ENCODE peak calls at places on chromosome 2, in four cellular contexts. L, K, T and E are unnamed samples.

GRCh38 chr2:88557290-88557689 is 70.0 kb downstream of the EIF2AK3 start:
- DNase-seq in L (no peak), K (no peak), T (no peak), E (no peak)

GRCh38 chr2:224882291-224883171 is 159.7 kb downstream of the DOCK10 start:
- DNase-seq in L (no peak), K (no peak), T (no peak), E (no peak)

GRCh38 chr2:45918816-45919655 is 267.6 kb downstream of the PRKCE start:
- DNase-seq in L (peak), K (no peak), T (no peak), E (no peak)

GRCh38 chr2:223090540-223091235 is 38.7 kb downstream of the KCNE4 start:
- DNase-seq in L (no peak), K (no peak), T (no peak), E (no peak)

GRCh38 chr2:119482481-119483394 is 41.5 kb downstream of the SCTR start:
- DNase-seq in L (peak), K (no peak), T (peak), E (no peak)

GRCh38 chr2:238346539-238346938 is 26.2 kb downstream of the TRAF3IP1 start:
- DNase-seq in L (no peak), K (no peak), T (no peak), E (no peak)

GRCh38 chr2:96554293-96555145 is 18.0 kb downstream of the ARID5A start:
- DNase-seq in L (peak), K (peak), T (peak), E (peak)

GRCh38 chr2:172674034-172674967 is 61.3 kb upstream of the RAPGEF4 start:
- DNase-seq in L (no peak), K (peak), T (peak), E (peak)

GRCh38 chr2:240217431-240218301 is 77.2 kb upstream of the OTOS start:
- DNase-seq in L (no peak), K (peak), T (peak), E (peak)

GRCh38 chr2:240467149-240467642 is 31.7 kb downstream of the GPC1 start:
- DNase-seq in L (peak), K (no peak), T (no peak), E (no peak)

GRCh38 chr2:72138921-72139381 is 8.7 kb downstream of the CYP26B1 start:
- DNase-seq in L (peak), K (no peak), T (no peak), E (no peak)

DNA sequence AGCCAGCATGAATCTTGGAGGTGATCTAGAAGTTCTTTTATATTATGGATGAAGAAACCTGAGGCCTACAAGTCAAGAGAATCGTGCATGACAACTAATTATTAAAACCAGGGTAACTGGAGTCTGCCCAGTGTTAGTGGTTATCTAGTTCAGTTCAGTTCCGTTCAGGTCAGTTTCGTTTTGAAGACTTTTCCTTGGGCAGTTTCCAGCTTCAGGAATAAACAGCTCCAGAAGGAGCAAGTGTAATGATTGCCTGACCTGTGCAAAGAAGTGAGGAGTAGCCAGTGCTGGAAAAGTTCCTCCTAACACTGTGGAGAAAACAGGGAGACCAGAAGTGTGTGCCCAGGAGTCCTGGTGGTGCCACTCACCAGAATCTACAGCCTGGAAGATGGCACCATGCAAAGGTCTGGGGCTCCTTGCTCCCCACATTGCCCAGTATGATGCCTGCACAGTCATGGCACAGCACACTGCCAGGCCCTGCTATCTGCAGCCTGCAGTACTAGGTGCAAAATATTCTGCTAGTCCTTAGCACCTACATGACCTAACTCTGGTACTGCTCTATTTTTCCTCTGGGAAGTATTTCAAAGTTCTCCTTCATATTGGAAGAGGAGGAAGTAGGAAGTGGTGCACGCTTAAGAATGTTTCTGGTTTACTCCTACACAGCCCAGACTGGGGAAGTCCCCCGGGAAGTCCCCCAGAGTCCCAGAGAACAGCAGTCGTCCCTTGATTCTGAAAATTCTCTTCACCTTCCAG is 65.8 kb downstream of the SUMO1 start:
- DNase-seq in L (no peak), K (no peak), T (no peak), E (no peak)
- TF ChIP-seq TEAD4 in L (no peak), K (no peak), T (no peak), E (no peak)

DNA sequence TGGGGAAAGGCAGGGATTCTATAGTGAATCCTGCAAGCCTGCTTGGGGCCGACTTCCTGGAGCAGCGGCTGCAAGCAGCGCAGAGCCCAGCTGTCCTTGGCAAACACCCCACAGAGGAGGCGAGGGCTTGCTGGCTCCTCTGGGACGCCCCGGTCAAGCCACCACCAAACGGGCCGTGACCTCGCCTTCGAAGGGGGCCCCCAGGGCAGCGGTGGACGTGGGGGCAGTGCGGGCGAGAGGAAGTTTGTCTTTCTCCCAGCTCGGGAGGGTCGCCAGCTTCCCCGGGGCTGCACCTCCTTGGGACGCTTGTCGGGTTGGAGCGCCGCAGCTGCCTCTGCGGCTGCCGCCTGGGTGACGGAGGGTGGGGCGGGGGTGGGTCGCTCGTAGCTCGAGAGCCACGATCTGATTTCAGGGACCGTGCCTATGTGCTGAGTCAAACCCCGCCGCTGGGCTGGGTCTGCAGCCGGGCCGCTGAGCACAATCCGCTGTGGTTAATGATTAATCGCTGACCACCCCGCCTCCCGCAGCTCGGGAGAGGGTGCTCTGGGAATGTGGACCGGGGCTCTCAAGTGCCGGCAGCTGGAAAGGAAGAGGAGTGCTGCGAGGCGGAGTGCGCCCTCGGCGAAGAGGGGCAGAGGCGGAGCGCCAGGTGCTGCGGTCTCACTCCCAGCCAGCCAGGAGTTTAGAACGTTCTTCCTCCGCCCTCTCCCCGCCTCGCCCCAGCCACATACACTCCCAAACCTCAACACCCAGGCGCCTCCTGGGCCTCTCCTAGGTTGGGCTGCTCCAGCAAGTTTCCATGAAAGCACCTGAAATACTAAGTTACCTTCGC is at the start of gene GPR39:
- DNase-seq in L (peak), K (peak), T (peak), E (peak)
- TF ChIP-seq CTCF in L (no peak), K (no peak), T (no peak), E (no peak)

GRCh38 chr2:24820175-24820513 is 26.9 kb downstream of the CENPO start:
- DNase-seq in L (peak), K (no peak), T (peak), E (no peak)

GRCh38 chr2:24821433-24821891 is 28.2 kb downstream of the CENPO start:
- DNase-seq in L (peak), K (no peak), T (peak), E (no peak)

GRCh38 chr2:24822049-24822706 is 29.0 kb downstream of the CENPO start:
- DNase-seq in L (no peak), K (no peak), T (no peak), E (peak)

GRCh38 chr2:24819442-24820174 is 26.4 kb downstream of the CENPO start:
- DNase-seq in L (peak), K (no peak), T (peak), E (no peak)

GRCh38 chr2:24820598-24821432 is 27.6 kb downstream of the CENPO start:
- DNase-seq in L (peak), K (no peak), T (peak), E (no peak)
- TF ChIP-seq TEAD4 in L (no peak), K (no peak), T (no peak), E (no peak)

DNA sequence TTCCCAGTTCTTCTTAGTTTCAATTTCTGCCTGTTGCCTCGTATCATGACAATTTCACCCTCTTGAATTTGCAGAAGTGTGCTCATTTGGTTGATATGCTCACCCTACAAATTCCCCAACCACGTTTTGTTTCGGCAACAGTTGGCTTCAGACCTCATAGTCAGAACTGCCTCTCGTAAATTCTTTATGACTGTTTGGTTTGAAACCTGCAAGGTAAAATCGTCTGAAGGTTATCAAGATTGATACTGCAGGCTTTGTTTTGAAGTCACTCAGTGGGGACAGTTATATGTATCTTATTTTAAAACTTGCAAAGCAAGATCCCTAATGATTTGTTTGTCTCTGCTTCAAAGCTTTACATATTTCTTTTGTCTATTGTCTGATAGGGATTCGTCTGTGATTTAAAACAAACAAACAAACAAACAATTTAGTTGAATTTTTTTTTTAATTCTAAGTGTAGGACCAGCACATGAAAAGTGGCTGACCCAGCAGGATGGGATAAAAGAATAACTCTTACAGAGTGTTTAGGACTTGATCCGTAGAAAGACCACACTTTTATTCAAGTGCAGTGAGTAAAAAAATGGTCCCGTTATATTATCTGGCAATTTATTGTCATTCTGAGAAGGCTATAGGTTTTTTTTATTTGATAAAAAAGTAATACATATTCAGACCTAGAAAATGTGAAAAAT is 45.7 kb upstream of the MYCN start:
- DNase-seq in L (no peak), K (no peak), T (no peak), E (no peak)
- TF ChIP-seq CTCF in L (no peak), K (no peak), T (no peak), E (no peak)

GRCh38 chr2:241835605-241836004 is 23.1 kb downstream of the PDCD1 start:
- DNase-seq in L (no peak), K (no peak), T (no peak), E (no peak)

GRCh38 chr2:241834853-241835210 is 23.9 kb downstream of the PDCD1 start:
- DNase-seq in L (no peak), K (no peak), T (no peak), E (no peak)

GRCh38 chr2:241836257-241836656 is 22.4 kb downstream of the PDCD1 start:
- DNase-seq in L (no peak), K (no peak), T (no peak), E (no peak)

GRCh38 chr2:241833938-241834852 is 24.5 kb downstream of the PDCD1 start:
- DNase-seq in L (no peak), K (no peak), T (no peak), E (no peak)

DNA sequence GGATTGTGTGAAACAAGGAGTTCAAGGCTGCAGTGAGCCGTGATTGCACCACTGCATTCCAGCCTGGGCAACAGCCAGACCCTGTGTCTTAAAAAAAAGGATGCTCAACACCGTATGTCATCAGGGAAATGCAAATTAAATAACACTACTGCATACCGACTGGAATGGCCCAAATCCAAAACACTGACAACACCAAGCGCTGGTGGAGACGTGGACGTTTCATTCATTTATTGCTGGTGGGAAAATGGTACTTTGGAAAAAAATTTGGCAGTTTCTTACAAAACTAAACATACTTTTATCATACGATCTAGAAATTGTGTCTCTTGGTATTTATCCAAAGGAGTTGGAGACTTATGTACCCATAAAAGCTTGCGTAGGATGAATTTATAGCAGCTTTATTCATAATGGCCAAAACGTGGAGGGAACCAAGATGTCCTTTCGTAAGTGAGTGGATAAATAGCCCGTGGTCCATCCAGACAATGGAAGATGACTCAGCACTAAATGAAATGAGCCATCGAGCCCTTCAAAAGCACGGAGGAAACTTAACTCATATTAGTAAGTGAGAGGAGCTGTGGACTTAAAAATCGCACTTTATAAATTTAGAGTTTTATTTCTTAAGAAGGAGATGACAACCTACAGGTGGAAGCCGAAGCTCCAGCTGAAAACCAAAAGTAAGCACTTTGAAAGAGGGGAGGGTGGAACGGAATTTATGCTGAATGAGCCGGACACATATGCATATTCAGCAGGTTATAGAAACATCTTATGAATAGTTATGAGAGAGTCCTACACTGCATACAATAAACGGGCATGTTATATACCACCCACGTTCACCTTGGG is 24.3 kb downstream of the NEU4 start:
- DNase-seq in L (no peak), K (no peak), T (no peak), E (no peak)
- TF ChIP-seq TEAD4 in L (no peak), K (no peak), T (no peak), E (no peak)

GRCh38 chr2:161063074-161063945 is 96.9 kb upstream of the TANK start:
- DNase-seq in L (peak), K (peak), T (peak), E (peak)

GRCh38 chr2:161061786-161062185 is 98.4 kb upstream of the TANK start:
- DNase-seq in L (no peak), K (no peak), T (no peak), E (no peak)

GRCh38 chr2:161067846-161068245 is 92.4 kb upstream of the TANK start:
- DNase-seq in L (no peak), K (no peak), T (no peak), E (no peak)

GRCh38 chr2:161059388-161059787 is 100.8 kb upstream of the TANK start:
- DNase-seq in L (no peak), K (no peak), T (no peak), E (no peak)

DNA sequence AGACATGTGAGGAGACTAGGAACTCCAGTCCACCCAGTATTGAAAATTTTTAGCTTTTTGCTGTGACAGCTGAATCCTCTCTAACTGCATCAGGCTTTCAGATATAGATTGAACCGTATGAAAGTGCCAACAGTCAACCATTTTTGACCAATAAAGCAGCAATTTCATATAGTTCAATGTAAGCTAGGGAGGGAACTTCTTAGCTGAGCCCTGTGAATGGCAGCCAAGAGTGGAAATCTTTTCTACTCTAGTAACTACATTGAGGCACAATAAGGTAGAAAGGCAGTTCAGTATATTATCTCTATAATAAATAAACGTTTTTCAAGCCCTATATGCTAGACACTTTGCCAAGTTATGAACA is 96.3 kb upstream of the TANK start:
- DNase-seq in L (no peak), K (no peak), T (no peak), E (no peak)
- TF ChIP-seq CTCF in L (no peak), K (no peak), T (no peak), E (no peak)

GRCh38 chr2:227748079-227748478 is 2.4 kb downstream of the SCYGR8 start:
- DNase-seq in L (no peak), K (peak), T (peak), E (peak)
- TF ChIP-seq TEAD4 in L (no peak), K (no peak), T (peak), E (no peak)

DNA sequence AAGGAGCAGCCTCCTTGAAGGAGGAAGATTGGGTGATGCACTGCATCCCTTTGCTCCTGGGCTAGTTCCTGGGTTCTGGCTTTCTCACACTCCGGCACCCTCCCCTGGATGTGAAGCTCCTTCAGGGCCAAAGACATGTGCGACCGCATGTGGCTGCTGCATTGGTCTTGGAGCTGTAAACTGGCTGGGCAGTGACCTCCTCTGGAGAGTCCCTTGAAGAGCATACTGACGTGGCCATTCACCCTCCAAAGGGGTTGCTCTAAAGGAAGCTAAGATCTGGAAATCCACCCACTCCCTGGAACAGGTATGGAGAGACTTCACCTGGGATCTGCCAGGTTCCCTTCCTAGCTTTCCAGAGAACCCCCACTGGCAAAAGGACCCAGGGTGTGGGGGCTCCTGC is 62.1 kb downstream of the TMEM17 start:
- DNase-seq in L (no peak), K (no peak), T (no peak), E (no peak)
- TF ChIP-seq CTCF in L (no peak), K (peak), T (no peak), E (no peak)

GRCh38 chr2:230905448-230906430 is 19.3 kb downstream of the GPR55 start:
- DNase-seq in L (no peak), K (no peak), T (no peak), E (no peak)
- TF ChIP-seq TEAD4 in L (no peak), K (peak), T (no peak), E (no peak)

GRCh38 chr2:38446418-38446817 is 69.3 kb upstream of the ATL2 start:
- DNase-seq in L (no peak), K (no peak), T (no peak), E (no peak)
- TF ChIP-seq CTCF in L (peak), K (peak), T (peak), E (no peak)